ENCODE peak calls at places on chromosomes 2 and 18, in nine cellular contexts. D, R, G, Q, O, C, K, L and X are unnamed samples.

GRCh38 chr2:216389565-216389964 is 17.3 kb upstream of the MARCHF4 start:
- DNase-seq in K (peak; percentile 39), O (peak; percentile 82), D (no peak), L (no peak), Q (no peak), G (no peak), R (no peak), C (no peak), X (no peak)

GRCh38 chr2:2750867-2751714 is 420.0 kb upstream of the MYT1L start:
- DNase-seq in O (no peak), L (peak; percentile 48), K (no peak), C (no peak), D (no peak), G (no peak), R (no peak), Q (no peak), X (no peak)

GRCh38 chr18:70028734-70029133 is 81.1 kb upstream of the CD226 start:
- DNase-seq in O (no peak), G (no peak), K (no peak), L (no peak), Q (no peak), C (peak; percentile 17), R (no peak), D (no peak), X (no peak)

GRCh38 chr2:76310894-76311293 is 600.2 kb upstream of the GCFC2 start:
- DNase-seq in O (no peak), R (no peak), C (no peak), L (no peak), D (no peak), K (no peak), Q (no peak), G (no peak), X (no peak)

GRCh38 chr2:239498981-239499633 is 98.3 kb upstream of the HDAC4 start:
- DNase-seq in O (peak; percentile 66), D (no peak), K (peak; percentile 2), G (no peak), C (no peak), L (no peak), Q (no peak), R (peak; percentile 59), X (no peak)

GRCh38 chr2:122167561-122167960 is 412.1 kb downstream of the TSN start:
- DNase-seq in R (no peak), K (peak; percentile 30), C (no peak), D (no peak), O (no peak), G (no peak), Q (no peak), L (no peak), X (no peak)

GRCh38 chr2:232541195-232541960 is 1.9 kb downstream of the CHRNG start:
- DNase-seq in G (no peak), O (no peak), R (no peak), L (peak; percentile 77), K (no peak), Q (no peak), D (no peak), C (no peak), X (no peak)

GRCh38 chr18:46748466-46748865 is 8.4 kb downstream of the ST8SIA5 start:
- DNase-seq in G (no peak), R (no peak), K (no peak), L (no peak), C (no peak), O (no peak), D (no peak), Q (no peak), X (no peak)

GRCh38 chr2:109457366-109457765 is 156.4 kb downstream of the SEPTIN10 start:
- DNase-seq in G (no peak), D (no peak), O (no peak), C (no peak), R (peak; percentile 17), Q (no peak), K (no peak), L (peak; percentile 41), X (no peak)

GRCh38 chr2:109458512-109458911 is 155.3 kb downstream of the SEPTIN10 start:
- DNase-seq in R (peak; percentile 27), C (no peak), K (no peak), O (no peak), G (no peak), L (peak; percentile 6), Q (no peak), D (peak; percentile 5), X (no peak)

GRCh38 chr2:109457811-109458210 is 156.0 kb downstream of the SEPTIN10 start:
- DNase-seq in O (no peak), D (peak; percentile 48), G (no peak), R (peak; percentile 35), Q (no peak), K (peak; percentile 45), L (peak; percentile 35), C (no peak), X (no peak)

GRCh38 chr2:109460553-109461324 is 153.0 kb downstream of the SEPTIN10 start:
- DNase-seq in K (no peak), Q (no peak), G (no peak), O (no peak), R (peak; percentile 33), L (peak; percentile 32), D (peak; percentile 17), C (no peak), X (no peak)

DNA sequence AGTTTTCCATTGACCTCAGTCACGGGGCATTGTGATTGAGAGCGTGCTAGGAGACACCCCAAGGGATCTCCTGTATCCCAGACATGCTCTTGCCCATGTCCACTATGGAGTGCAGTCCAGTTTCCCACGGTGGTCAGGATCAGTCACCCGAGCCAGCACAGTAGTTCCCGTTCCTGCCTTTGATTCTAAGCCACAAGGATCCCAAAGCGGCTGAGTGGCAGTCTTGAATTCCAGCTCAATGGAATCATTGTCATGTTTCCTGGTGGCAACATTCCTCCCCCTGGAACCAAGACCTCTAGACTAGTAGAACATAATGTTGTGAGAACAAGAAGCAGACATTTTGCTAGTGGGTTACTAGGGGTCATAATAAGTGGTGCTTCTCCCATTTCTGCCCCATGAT is 154.3 kb downstream of the SEPTIN10 start:
- DNase-seq in O (peak; percentile 38), R (peak; percentile 35), C (no peak), Q (peak; percentile 73), G (no peak), L (peak; percentile 36), D (peak; percentile 25), K (no peak), X (no peak)
- TF ChIP-seq CTCF in O (no peak), R (no peak), C (no peak), Q (no peak), G (no peak), L (no peak), D (no peak), K (no peak), X (no peak)

DNA sequence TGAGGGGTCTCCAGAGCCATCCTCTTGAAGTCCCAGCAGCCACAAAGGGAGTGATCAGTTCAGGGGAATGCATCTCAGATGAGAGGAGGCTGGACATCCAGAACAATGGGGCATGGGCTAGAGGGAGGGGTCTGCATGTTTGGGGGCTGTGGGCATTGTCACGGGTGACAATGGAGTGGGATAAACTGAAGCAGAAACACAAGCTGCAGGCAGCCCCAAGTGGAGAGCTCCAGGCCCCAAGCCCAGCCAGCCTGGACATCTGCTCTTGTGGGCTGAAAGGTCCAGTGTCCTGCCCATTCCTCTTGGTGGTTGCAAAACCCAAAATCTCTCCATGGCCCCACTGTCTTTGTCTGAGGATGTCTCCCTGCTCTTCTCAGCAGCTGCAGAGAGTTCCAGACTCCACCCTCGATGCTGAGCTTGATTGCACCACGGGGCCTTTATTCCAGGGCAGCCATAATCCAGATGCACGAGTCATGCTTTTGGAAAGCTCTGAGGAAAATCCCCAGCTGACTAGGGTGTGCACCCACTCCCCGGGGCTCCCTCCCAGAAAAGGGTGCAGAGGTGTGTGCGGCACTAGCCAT is 149.4 kb downstream of the TNS1 start:
- DNase-seq in D (no peak), O (peak; percentile 90), L (peak; percentile 62), Q (no peak), G (peak; percentile 46), K (peak; percentile 77), C (no peak), R (no peak), X (no peak)
- H3K4me3 ChIP-seq in D (no peak overlapping the region), O (no peak overlapping the region), L (no peak overlapping the region), Q (no peak overlapping the region), G (no peak overlapping the region), K (no peak overlapping the region), C (no peak overlapping the region), R (no peak overlapping the region), X (no peak overlapping the region)

GRCh38 chr18:66728951-66729350 is 125.1 kb upstream of the CDH19 start:
- DNase-seq in Q (no peak), O (no peak), C (no peak), D (no peak), G (no peak), K (no peak), L (no peak), R (no peak), X (no peak)

GRCh38 chr18:66722671-66723070 is 118.8 kb upstream of the CDH19 start:
- DNase-seq in O (no peak), C (no peak), L (no peak), D (no peak), G (no peak), K (no peak), R (no peak), Q (no peak), X (no peak)

GRCh38 chr18:66729459-66730239 is 125.8 kb upstream of the CDH19 start:
- DNase-seq in K (peak; percentile 4), R (no peak), Q (no peak), G (no peak), D (no peak), O (no peak), C (no peak), L (no peak), X (no peak)

GRCh38 chr18:66727991-66728390 is 124.1 kb upstream of the CDH19 start:
- DNase-seq in K (peak; percentile 43), C (no peak), O (no peak), R (no peak), D (no peak), G (no peak), Q (no peak), L (no peak), X (no peak)

GRCh38 chr18:66724664-66725356 is 120.9 kb upstream of the CDH19 start:
- DNase-seq in R (no peak), G (no peak), D (no peak), C (no peak), L (no peak), O (no peak), Q (no peak), K (peak; percentile 9), X (no peak)
- TF ChIP-seq CTCF in R (no peak), G (no peak), D (no peak), C (no peak), L (no peak), O (no peak), Q (no peak), K (no peak), X (no peak)

DNA sequence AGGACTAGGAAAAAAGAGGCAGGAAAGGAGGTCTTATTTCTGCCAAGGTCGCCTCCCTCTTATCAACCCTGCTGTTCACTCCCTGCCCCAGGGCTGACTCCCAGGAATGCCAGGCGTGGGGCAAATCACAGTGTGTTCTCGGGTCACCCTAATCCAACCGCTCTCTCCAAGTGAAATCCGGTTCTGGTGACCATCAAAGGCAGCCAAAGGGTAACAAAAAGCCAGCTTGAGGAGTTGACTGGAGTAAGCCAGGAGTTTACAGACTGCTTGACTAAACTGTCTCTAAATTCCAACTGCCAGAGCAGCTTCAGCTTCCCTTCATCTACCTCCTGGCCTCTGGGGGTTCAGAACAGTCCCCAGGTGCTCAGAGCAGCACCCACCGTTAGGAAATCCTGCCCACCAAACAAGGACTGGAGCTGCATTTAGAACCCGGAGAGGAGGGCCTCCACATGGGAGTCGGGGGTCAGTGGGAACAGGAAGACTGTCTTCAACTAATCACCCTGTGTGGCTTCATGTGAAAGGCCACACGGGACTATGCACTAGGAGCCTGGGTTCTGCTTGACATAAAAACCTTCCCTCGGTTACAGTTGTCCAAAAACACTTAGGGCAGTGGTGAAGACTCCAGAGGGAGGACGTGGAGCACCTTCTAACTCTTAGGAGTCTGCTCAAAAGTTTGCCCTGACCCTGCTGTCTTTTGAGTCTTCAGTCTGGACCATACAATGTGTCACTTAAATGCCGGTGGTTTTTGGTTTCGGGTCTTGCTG is 24.2 kb upstream of the MCFD2 start:
- DNase-seq in O (no peak), G (peak; percentile 22), R (peak; percentile 67), D (no peak), L (no peak), Q (peak; percentile 61), K (no peak), C (no peak), X (no peak)
- H3K4me3 ChIP-seq in O (peak overlapping the region; percentile 60), G (no peak overlapping the region), R (no peak overlapping the region), D (no peak overlapping the region), L (peak overlapping the region; percentile 49), Q (peak overlapping the region; percentile 57), K (no peak overlapping the region), C (peak overlapping the region; percentile 75), X (peak overlapping the region; percentile 69)